ENCODE peak calls at places on chromosomes 1 and 21, in four cellular contexts. G is GM23338, O is MM.1S, P is HCT116. Z is an unnamed sample.

GRCh38 chr1:68464891-68465290 is 15.1 kb upstream of the RPE65 start:
- DNase-seq in G (peak), O (no peak), P (no peak), Z (no peak)

GRCh38 chr1:68100571-68100970 is 50.1 kb upstream of the DIRAS3 start:
- DNase-seq in G (no peak), O (no peak), P (no peak), Z (no peak)

GRCh38 chr21:24938592-24938991 is 668.7 kb downstream of the MRPL39 start:
- DNase-seq in G (no peak), O (no peak), P (no peak), Z (no peak)

GRCh38 chr1:172468296-172468695 is 24.4 kb upstream of the PIGC start:
- DNase-seq in G (no peak), O (no peak), P (no peak), Z (no peak)

GRCh38 chr1:170765712-170766330 is 101.9 kb downstream of the PRRX1 start:
- DNase-seq in G (peak), O (peak), P (peak), Z (peak)

GRCh38 chr1:5897281-5897680 is 94.9 kb downstream of the NPHP4 start:
- DNase-seq in G (peak), O (no peak), P (no peak), Z (no peak)

GRCh38 chr1:55951291-55951690 is 628.1 kb downstream of the PLPP3 start:
- DNase-seq in G (no peak), O (no peak), P (no peak), Z (no peak)

GRCh38 chr1:61742620-61743431 is 546 bp downstream of the PATJ start:
- DNase-seq in G (peak), O (no peak), P (no peak), Z (peak)

GRCh38 chr1:183278736-183279591 is 92.9 kb downstream of the LAMC2 start:
- DNase-seq in G (no peak), O (no peak), P (no peak), Z (no peak)

GRCh38 chr1:46333300-46334029 is 7.1 kb upstream of the NSUN4 start:
- DNase-seq in G (peak), O (peak), P (peak), Z (peak)

GRCh38 chr1:174556392-174556791 is 108.6 kb downstream of the GPR52 start:
- DNase-seq in G (no peak), O (no peak), P (no peak), Z (no peak)

GRCh38 chr1:205061665-205062069 is 18.7 kb downstream of the CNTN2 start:
- DNase-seq in G (peak), O (peak), P (peak), Z (peak)

GRCh38 chr1:83901547-83902155 is 97.3 kb downstream of the TTLL7 start:
- DNase-seq in G (no peak), O (no peak), P (no peak), Z (peak)

GRCh38 chr1:5862051-5862825 is 130.0 kb downstream of the NPHP4 start:
- DNase-seq in G (no peak), O (no peak), P (no peak), Z (no peak)

GRCh38 chr1:163897401-163898169 is 575.8 kb downstream of the NUF2 start:
- DNase-seq in G (no peak), O (no peak), P (no peak), Z (no peak)

GRCh38 chr1:71240656-71241055 is 159.8 kb upstream of the ZRANB2 start:
- DNase-seq in G (no peak), O (no peak), P (no peak), Z (no peak)

GRCh38 chr1:60895167-60896124 is 186.9 kb upstream of the NFIA start:
- DNase-seq in G (no peak), O (no peak), P (no peak), Z (no peak)

GRCh38 chr1:229943988-229944743 is 122.9 kb upstream of the GALNT2 start:
- DNase-seq in G (no peak), O (no peak), P (no peak), Z (no peak)

GRCh38 chr1:25615172-25615541 is 1.4 kb upstream of the MAN1C1 start:
- DNase-seq in G (no peak), O (no peak), P (no peak), Z (no peak)

GRCh38 chr1:54971317-54971791 is 9.1 kb upstream of the TMEM61 start:
- DNase-seq in G (no peak), O (no peak), P (peak), Z (peak)

GRCh38 chr1:215407575-215407974 is 159.5 kb upstream of the KCTD3 start:
- DNase-seq in G (no peak), O (no peak), P (no peak), Z (no peak)

GRCh38 chr1:56414728-56415224 is 164.6 kb downstream of the PLPP3 start:
- DNase-seq in G (no peak), O (no peak), P (no peak), Z (peak)

GRCh38 chr21:28903448-28903847 is 89.2 kb downstream of the LTN1 start:
- DNase-seq in G (no peak), O (no peak), P (no peak), Z (no peak)

GRCh38 chr1:168220470-168220871 is 5.3 kb upstream of the SFT2D2 start:
- DNase-seq in G (no peak), O (no peak), P (no peak), Z (no peak)

GRCh38 chr21:34202553-34203332 is 129.4 kb downstream of the MRPS6 start:
- DNase-seq in G (peak), O (no peak), P (peak), Z (peak)

GRCh38 chr21:45366931-45367401 is 38.0 kb upstream of the COL18A1 start:
- DNase-seq in G (no peak), O (no peak), P (no peak), Z (peak)

GRCh38 chr1:118821801-118822200 is 166.3 kb downstream of the TBX15 start:
- DNase-seq in G (no peak), O (no peak), P (no peak), Z (no peak)
- H2AFZ ChIP-seq in G (no peak), O (no peak), P (no peak), Z (no peak)

GRCh38 chr1:47559944-47560695 is 122.3 kb downstream of the FOXD2 start:
- DNase-seq in G (no peak), O (no peak), P (no peak), Z (peak)

GRCh38 chr1:47562799-47563198 is 125.0 kb downstream of the FOXD2 start:
- DNase-seq in G (no peak), O (no peak), P (no peak), Z (no peak)

GRCh38 chr1:47562147-47562546 is 124.3 kb downstream of the FOXD2 start:
- DNase-seq in G (no peak), O (no peak), P (no peak), Z (no peak)

GRCh38 chr1:47563206-47563605 is 125.4 kb downstream of the FOXD2 start:
- DNase-seq in G (no peak), O (no peak), P (no peak), Z (no peak)

DNA sequence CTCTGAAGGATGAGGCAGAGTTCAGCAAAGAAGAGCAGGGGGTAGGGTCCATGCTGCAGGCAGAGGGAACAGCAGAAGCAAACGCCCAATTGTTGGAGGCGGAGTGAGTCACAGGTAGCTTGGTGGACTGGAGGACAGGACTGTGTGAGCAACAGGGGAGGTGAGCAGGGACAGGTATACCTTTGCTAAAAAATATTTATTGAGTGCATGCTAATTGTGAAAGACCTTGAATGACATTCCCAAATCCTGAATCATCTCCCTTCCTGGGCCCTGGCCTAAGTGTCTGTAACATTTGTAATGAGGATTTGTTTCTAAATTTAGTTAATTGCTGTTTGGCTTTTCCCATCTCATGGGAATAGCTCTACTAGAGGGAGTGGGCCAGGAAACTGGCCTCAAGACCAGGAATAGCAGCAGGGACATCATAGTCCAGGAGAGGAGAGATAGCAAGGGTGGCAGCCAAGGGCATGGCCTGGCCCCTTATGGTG is 123.7 kb downstream of the FOXD2 start:
- DNase-seq in G (no peak), O (no peak), P (no peak), Z (no peak)
- H3K4me2 ChIP-seq in G (no peak), O (no peak), P (peak), Z (no peak)

GRCh38 chr21:39381009-39381408 is 32.1 kb upstream of the HMGN1 start:
- DNase-seq in G (no peak), O (no peak), P (no peak), Z (no peak)
- H2AFZ ChIP-seq in G (peak), O (peak), P (no peak), Z (peak)

GRCh38 chr1:11197359-11197758 is 8.2 kb downstream of the ANGPTL7 start:
- DNase-seq in G (no peak), O (no peak), P (no peak), Z (no peak)

GRCh38 chr1:11196945-11197344 is 7.8 kb downstream of the ANGPTL7 start:
- DNase-seq in G (peak), O (no peak), P (no peak), Z (no peak)

GRCh38 chr1:11188858-11189451 is at the start of gene ANGPTL7:
- DNase-seq in G (no peak), O (no peak), P (no peak), Z (peak)

GRCh38 chr1:11194407-11195176 is 5.4 kb downstream of the ANGPTL7 start:
- DNase-seq in G (peak), O (no peak), P (no peak), Z (no peak)

GRCh38 chr1:11193376-11193775 is 4.2 kb downstream of the ANGPTL7 start:
- DNase-seq in G (no peak), O (no peak), P (no peak), Z (no peak)
- H3K4me2 ChIP-seq in G (no peak), O (no peak), P (no peak), Z (no peak)

DNA sequence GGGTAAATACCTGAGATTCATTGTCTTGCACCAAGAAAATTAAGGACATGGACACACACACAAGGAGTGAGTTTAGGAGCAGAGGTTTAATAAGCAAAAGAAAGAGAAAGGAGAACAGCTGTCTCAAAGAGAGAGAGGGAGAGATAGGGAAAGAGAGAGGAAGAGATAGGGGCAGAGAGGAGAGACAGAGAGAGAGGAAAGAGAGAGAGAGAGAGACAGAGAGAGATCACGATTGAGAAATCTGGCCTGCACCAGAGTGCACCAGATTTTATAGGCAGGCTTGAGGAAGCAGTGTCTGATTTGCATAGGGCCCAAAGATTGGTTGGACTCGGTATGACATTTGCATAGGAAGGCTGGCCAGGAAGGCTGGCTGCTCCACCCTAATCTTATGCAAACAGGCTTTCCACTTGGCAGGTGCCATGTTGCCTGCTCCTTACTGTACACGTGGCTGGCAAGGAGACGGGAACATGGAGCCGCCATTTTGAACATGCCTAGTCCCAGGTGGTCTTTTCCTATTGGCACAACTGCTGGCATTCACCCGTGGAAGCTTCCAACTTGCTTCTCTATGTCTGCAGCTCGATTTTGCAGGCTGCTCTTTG is 419.9 kb downstream of the ZP4 start:
- DNase-seq in G (peak), O (no peak), P (no peak), Z (no peak)
- H2AFZ ChIP-seq in G (no peak), O (no peak), P (no peak), Z (no peak)

DNA sequence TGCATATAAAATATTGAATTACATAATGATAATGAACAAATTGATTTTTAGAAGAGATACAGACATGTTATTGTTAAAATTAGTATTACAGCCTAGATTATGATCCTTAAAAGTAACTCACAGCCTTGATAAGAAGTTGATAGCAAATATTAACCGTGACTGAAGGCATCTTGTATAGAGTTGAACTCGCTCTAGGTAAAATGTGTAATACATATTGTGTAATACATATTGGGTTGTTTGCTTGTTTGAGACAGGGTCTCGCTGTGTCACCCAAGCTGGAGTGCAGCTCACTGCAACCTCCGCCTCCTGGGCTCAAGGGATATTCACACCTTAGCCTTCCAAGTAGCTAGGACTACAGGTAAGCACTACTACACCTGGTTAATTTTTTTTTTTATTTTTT is 269.9 kb downstream of the BRINP3 start:
- DNase-seq in G (no peak), O (no peak), P (no peak), Z (no peak)
- H3K4me2 ChIP-seq in G (no peak), O (no peak), P (no peak), Z (no peak)

Z was measured in hepatocyte.